ENCODE peak calls at places on chromosome 14, in ten cellular contexts. D is keratinocyte; V is mesenchymal stem cell; K is WERI-Rb-1; L is A549; B is psoas muscle; U is CD8-positive, alpha-beta T cell; O is IMR-90; A is tibial artery; C is substantia nigra. E is an unnamed sample.

GRCh38 chr14:28676481-28676880 is 90.1 kb upstream of the FOXG1 start:
- DNase-seq in K (no peak), U (no peak), B (no peak), A (no peak), V (no peak), L (no peak), D (peak; percentile 58), C (no peak), O (peak; percentile 6), E (no peak)

GRCh38 chr14:39023939-39024871 is 78.8 kb downstream of the SEC23A start:
- DNase-seq in U (no peak), D (no peak), K (no peak), B (no peak), A (no peak), C (no peak), O (no peak), L (no peak), V (no peak), E (no peak)

GRCh38 chr14:80475074-80475473 is 263.8 kb upstream of the DIO2 start:
- DNase-seq in V (peak; percentile 34), A (no peak), K (no peak), D (no peak), U (no peak), B (no peak), C (no peak), L (no peak), O (peak; percentile 82), E (no peak)

GRCh38 chr14:49586673-49587460 is 687 bp upstream of the RPS29 start:
- DNase-seq in C (no peak), U (peak; percentile 25), K (peak; percentile 38), L (peak; percentile 51), O (peak; percentile 82), B (no peak), V (peak; percentile 90), A (no peak), D (no peak), E (peak; percentile 44)

GRCh38 chr14:33393155-33393894 is 454.6 kb downstream of the NPAS3 start:
- DNase-seq in V (peak; percentile 64), C (no peak), O (no peak), A (no peak), K (no peak), D (no peak), L (no peak), B (no peak), U (no peak), E (no peak)

GRCh38 chr14:22556021-22556989 is 32.7 kb downstream of the DAD1 start:
- DNase-seq in L (no peak), O (peak; percentile 89), U (peak; percentile 93), C (no peak), D (peak; percentile 99), V (peak; percentile 87), B (peak; percentile 71), A (no peak), K (no peak), E (no peak)

GRCh38 chr14:22560638-22561365 is 28.2 kb downstream of the DAD1 start:
- DNase-seq in C (no peak), L (no peak), D (no peak), O (no peak), V (no peak), B (no peak), U (no peak), A (no peak), K (no peak), E (no peak)

GRCh38 chr14:58331111-58331510 is 32.8 kb downstream of the ARID4A start:
- DNase-seq in U (peak; percentile 78), K (peak; percentile 36), D (peak; percentile 48), O (peak; percentile 99), L (peak; percentile 11), A (peak; percentile 80), B (peak; percentile 78), C (no peak), V (peak; percentile 96), E (peak; percentile 80)

GRCh38 chr14:100882991-100883788 is 20.3 kb downstream of the RTL1 start:
- DNase-seq in O (no peak), L (no peak), K (no peak), U (no peak), V (no peak), C (no peak), B (peak; percentile 34), A (no peak), D (no peak), E (no peak)

GRCh38 chr14:26887842-26888241 is 290.0 kb upstream of the NOVA1 start:
- DNase-seq in D (no peak), B (peak; percentile 44), O (no peak), U (no peak), V (no peak), K (no peak), A (peak; percentile 30), C (no peak), L (no peak), E (no peak)

GRCh38 chr14:60133487-60133886 is 31.7 kb downstream of the DHRS7 start:
- DNase-seq in B (no peak), C (no peak), V (no peak), A (no peak), U (no peak), D (no peak), K (no peak), L (no peak), O (peak; percentile 16), E (no peak)

GRCh38 chr14:24185741-24186140 is 2.9 kb downstream of the IPO4 start:
- DNase-seq in V (no peak), D (no peak), O (no peak), C (no peak), A (no peak), L (no peak), K (no peak), B (peak; percentile 37), U (no peak), E (no peak)

GRCh38 chr14:34403646-34404045 is 58.4 kb downstream of the SPTSSA start:
- DNase-seq in U (no peak), B (no peak), O (no peak), L (no peak), C (no peak), A (no peak), V (no peak), K (no peak), D (no peak), E (no peak)

GRCh38 chr14:93039649-93040315 is 75.9 kb downstream of the ITPK1 start:
- DNase-seq in O (no peak), B (no peak), A (no peak), L (no peak), C (no peak), D (no peak), U (no peak), V (no peak), K (no peak), E (peak; percentile 19)
- H3K27ac ChIP-seq in O (no peak overlapping the region), B (no peak overlapping the region), A (peak overlapping the region; percentile 80), L (peak overlapping the region; percentile 95), C (peak overlapping the region; percentile 95), D (no peak overlapping the region), U (no peak overlapping the region), V (no peak overlapping the region), K (no peak overlapping the region), E (peak overlapping the region; percentile 94)

GRCh38 chr14:95117937-95118726 is 39.2 kb downstream of the DICER1 start:
- DNase-seq in A (no peak), B (no peak), D (no peak), V (no peak), U (no peak), O (peak; percentile 8), L (no peak), C (no peak), K (no peak), E (no peak)
- H3K27ac ChIP-seq in A (no peak overlapping the region), B (peak overlapping the region; percentile 21), D (no peak overlapping the region), V (no peak overlapping the region), U (no peak overlapping the region), O (no peak overlapping the region), L (no peak overlapping the region), C (peak overlapping the region; percentile 73), K (no peak overlapping the region), E (peak overlapping the region; percentile 48)

GRCh38 chr14:103867523-103867953 is 20.2 kb upstream of the PPP1R13B start:
- DNase-seq in D (no peak), C (no peak), K (no peak), A (no peak), U (no peak), O (no peak), V (no peak), B (no peak), L (no peak), E (no peak)

GRCh38 chr14:103869406-103870143 is 22.2 kb upstream of the PPP1R13B start:
- DNase-seq in A (no peak), O (no peak), L (no peak), V (no peak), C (no peak), D (no peak), U (no peak), K (no peak), B (no peak), E (no peak)

GRCh38 chr14:103867020-103867419 is 19.6 kb upstream of the PPP1R13B start:
- DNase-seq in C (no peak), O (no peak), K (no peak), U (no peak), A (no peak), D (no peak), B (no peak), L (no peak), V (no peak), E (no peak)

GRCh38 chr14:103870144-103870876 is 22.9 kb upstream of the PPP1R13B start:
- DNase-seq in B (no peak), D (no peak), C (no peak), V (no peak), A (no peak), L (no peak), K (no peak), O (no peak), U (no peak), E (no peak)

DNA sequence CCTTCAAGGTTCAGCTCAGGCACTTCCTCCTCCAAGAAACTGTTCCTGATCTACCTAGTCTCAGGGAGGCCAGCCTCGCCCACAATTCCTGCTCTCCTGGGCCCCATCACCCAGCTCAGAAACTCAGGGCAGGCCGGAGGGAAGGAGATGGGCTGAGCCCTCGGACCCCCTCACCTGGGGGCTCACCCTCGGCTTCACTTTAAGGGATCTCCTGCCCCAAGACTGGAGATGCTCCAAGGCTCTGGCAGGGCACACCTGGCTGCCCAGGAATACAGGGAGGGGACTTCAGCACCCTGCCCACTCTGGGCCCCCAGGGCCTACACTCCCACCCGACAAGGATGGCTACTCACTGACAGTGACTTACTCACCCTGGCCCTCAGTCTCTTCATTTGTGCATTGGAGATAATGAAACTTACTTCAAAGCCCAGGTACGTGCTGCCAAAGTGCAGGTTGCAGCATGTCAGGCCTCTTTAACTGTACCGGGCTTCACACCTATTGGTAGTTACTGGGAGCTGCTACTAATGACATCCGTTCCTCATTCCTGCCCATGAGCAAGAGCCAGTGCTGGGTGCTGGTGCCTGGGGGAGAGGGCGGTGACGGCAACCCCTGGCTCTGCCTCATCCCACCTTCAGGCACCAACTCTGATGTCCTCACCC is 21.0 kb upstream of the PPP1R13B start:
- DNase-seq in O (no peak), K (no peak), C (no peak), V (no peak), U (no peak), L (no peak), B (no peak), D (peak; percentile 99), A (no peak), E (no peak)
- H3K27ac ChIP-seq in O (no peak overlapping the region), K (no peak overlapping the region), C (peak overlapping the region; percentile 43), V (no peak overlapping the region), U (no peak overlapping the region), L (no peak overlapping the region), B (no peak overlapping the region), D (peak overlapping the region; percentile 74), A (no peak overlapping the region), E (no peak overlapping the region)

DNA sequence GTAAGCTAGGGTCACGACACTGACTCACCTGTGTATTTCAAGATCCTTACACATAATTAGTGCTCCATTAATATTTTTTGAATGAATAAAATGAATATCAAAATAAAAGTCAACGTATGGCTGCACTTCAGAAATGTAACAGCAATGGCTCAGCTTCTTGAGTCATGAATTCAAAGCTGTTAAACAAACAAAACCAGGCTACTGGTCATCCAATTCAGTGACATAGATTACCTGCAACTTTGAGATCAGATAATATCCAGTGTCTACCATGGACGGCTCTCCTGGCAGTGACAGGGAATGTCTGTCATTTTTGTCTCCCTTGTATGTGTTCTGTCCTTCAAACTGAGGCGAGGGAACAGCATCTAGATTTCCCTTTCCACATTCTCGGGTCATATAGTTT is 225.6 kb downstream of the EFCAB11 start:
- DNase-seq in B (no peak), D (no peak), A (no peak), C (no peak), U (no peak), V (no peak), K (no peak), L (no peak), O (no peak), E (no peak)
- H3K27ac ChIP-seq in B (no peak overlapping the region), D (no peak overlapping the region), A (no peak overlapping the region), C (no peak overlapping the region), U (no peak overlapping the region), V (no peak overlapping the region), K (no peak overlapping the region), L (no peak overlapping the region), O (no peak overlapping the region), E (no peak overlapping the region)